ENCODE peak calls at places on chromosomes 5 and 9, in six cellular contexts. U is thyroid gland, F is H9, A is breast epithelium, W is fibroblast of lung, D is testis. O is an unnamed sample. For H3K27me3 and H3K4me1, the result is how much of the 10 kb centered on the place peaks cover.

GRCh38 chr9:70412678-70413426 is 1.6 kb downstream of the KLF9 start:
- DNase-seq in U (peak), F (peak), A (peak), W (peak), D (peak), O (peak)

GRCh38 chr9:107007361-107007760 is 144.4 kb downstream of the ZNF462 start:
- DNase-seq in U (no peak), F (no peak), A (no peak), W (no peak), D (no peak), O (no peak)

GRCh38 chr9:121340676-121341392 is 29.2 kb downstream of the STOM start:
- DNase-seq in U (no peak), F (no peak), A (no peak), W (no peak), D (no peak), O (no peak)

GRCh38 chr5:130571076-130571475 is 594.0 kb downstream of the HINT1 start:
- DNase-seq in U (no peak), F (no peak), A (no peak), W (no peak), D (no peak), O (no peak)

GRCh38 chr9:128685022-128685332 is 4.0 kb upstream of the SET start:
- DNase-seq in U (no peak), F (no peak), A (no peak), W (no peak), D (no peak), O (no peak)

GRCh38 chr5:114055318-114055788 is 306.5 kb upstream of the KCNN2 start:
- DNase-seq in U (peak), F (peak), A (no peak), W (peak), D (peak), O (peak)

GRCh38 chr5:164013077-164013670 is 507.8 kb downstream of the MAT2B start:
- DNase-seq in U (peak), F (peak), A (no peak), W (peak), D (peak), O (no peak)

GRCh38 chr9:108813951-108814601 is 41.7 kb downstream of the ACTL7B start:
- DNase-seq in U (no peak), F (peak), A (no peak), W (peak), D (no peak), O (no peak)

GRCh38 chr9:101486693-101487442 is 46.8 kb upstream of the RNF20 start:
- DNase-seq in U (peak), F (peak), A (no peak), W (peak), D (peak), O (peak)

GRCh38 chr5:15007549-15008142 is 136.1 kb upstream of the ANKH start:
- DNase-seq in U (no peak), F (no peak), A (no peak), W (no peak), D (no peak), O (no peak)

GRCh38 chr5:17221843-17222614 is 4.6 kb downstream of the BASP1 start:
- DNase-seq in U (peak), F (no peak), A (no peak), W (peak), D (no peak), O (no peak)

GRCh38 chr9:84101892-84102632 is 121.5 kb downstream of the RMI1 start:
- DNase-seq in U (no peak), F (no peak), A (no peak), W (no peak), D (no peak), O (no peak)

GRCh38 chr9:115254217-115254616 is 136.3 kb upstream of the TNC start:
- DNase-seq in U (no peak), F (no peak), A (no peak), W (no peak), D (no peak), O (no peak)

GRCh38 chr9:13534006-13534405 is 254.5 kb upstream of the MPDZ start:
- DNase-seq in U (no peak), F (no peak), A (no peak), W (peak), D (no peak), O (no peak)

GRCh38 chr5:65828507-65828906 is 97.9 kb upstream of the ERBIN start:
- DNase-seq in U (no peak), F (no peak), A (no peak), W (peak), D (no peak), O (no peak)

GRCh38 chr5:132493241-132493640 is 2.7 kb upstream of the IRF1 start:
- DNase-seq in U (no peak), F (no peak), A (peak), W (no peak), D (no peak), O (peak)

GRCh38 chr5:96984506-96985192 is 48.8 kb downstream of the LNPEP start:
- DNase-seq in U (no peak), F (no peak), A (no peak), W (peak), D (no peak), O (no peak)

GRCh38 chr5:59587489-59588337 is 305.8 kb downstream of the PDE4D start:
- DNase-seq in U (peak), F (peak), A (no peak), W (peak), D (peak), O (peak)

GRCh38 chr5:124527220-124527991 is 219.0 kb downstream of the ZNF608 start:
- DNase-seq in U (peak), F (no peak), A (no peak), W (peak), D (no peak), O (no peak)

GRCh38 chr5:38008198-38008597 is 168.4 kb upstream of the GDNF start:
- DNase-seq in U (no peak), F (no peak), A (no peak), W (no peak), D (no peak), O (no peak)

GRCh38 chr5:1409386-1410110 is 35.7 kb downstream of the SLC6A3 start:
- DNase-seq in U (peak), F (peak), A (no peak), W (peak), D (no peak), O (peak)

GRCh38 chr5:151155149-151155776 is 2.3 kb downstream of the ANXA6 start:
- DNase-seq in U (no peak), F (no peak), A (no peak), W (peak), D (no peak), O (no peak)

GRCh38 chr5:135322271-135322670 is 76.8 kb downstream of the MACROH2A1 start:
- DNase-seq in U (no peak), F (peak), A (no peak), W (no peak), D (no peak), O (no peak)

GRCh38 chr9:105373723-105374122 is 74.1 kb upstream of the FSD1L start:
- DNase-seq in U (no peak), F (no peak), A (no peak), W (no peak), D (no peak), O (no peak)

GRCh38 chr9:10251490-10251889 is 361.3 kb downstream of the PTPRD start:
- DNase-seq in U (no peak), F (no peak), A (no peak), W (peak), D (no peak), O (no peak)

GRCh38 chr5:98769006-98769255 is 4.5 kb upstream of the RGMB start:
- DNase-seq in U (peak), F (no peak), A (no peak), W (no peak), D (no peak), O (peak)

GRCh38 chr5:116539222-116539621 is 35.4 kb downstream of the SEMA6A start:
- DNase-seq in U (no peak), F (no peak), A (no peak), W (no peak), D (no peak), O (no peak)
- H3K27me3 ChIP-seq in U (under half), F (under half), A (under half), W (under half), D (under half), O (under half)

DNA sequence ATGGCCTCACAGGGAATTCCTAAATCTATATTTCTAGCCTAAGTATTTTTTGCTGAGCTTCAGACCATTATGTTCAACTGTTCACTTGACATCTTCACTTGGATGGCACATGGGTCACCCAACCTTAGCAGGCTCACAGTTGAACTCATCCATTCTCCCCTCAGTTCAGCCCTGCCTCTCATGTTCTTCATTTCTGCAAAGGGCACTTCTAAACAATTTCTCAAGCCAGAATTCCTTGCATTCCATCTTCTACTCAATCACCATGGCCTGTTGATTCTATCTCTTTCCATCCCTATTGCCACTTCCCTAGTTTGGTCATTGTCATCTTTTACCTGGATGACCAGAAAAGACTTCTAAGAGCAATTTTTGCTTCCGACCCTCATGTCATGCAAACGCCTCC is 7.3 kb upstream of the RGS3 start:
- DNase-seq in U (peak), F (no peak), A (no peak), W (peak), D (no peak), O (no peak)
- H3K27ac ChIP-seq in U (peak), F (no peak), A (peak), W (no peak), D (peak), O (peak)

DNA sequence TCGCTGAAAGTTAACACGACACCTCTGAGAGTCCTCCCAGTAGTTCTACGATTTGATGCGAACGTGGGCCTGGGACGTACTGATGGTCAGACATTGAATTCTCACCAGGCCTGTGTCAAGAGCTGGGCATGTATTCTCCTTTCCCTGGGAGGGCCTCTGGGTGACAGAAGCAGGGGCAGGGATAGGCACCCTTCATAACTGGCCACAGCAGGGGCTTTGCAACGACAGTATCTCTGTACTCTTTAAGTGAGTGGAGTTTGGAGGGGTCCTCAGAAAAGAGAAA is 15.5 kb upstream of the COL5A1 start:
- DNase-seq in U (no peak), F (peak), A (no peak), W (no peak), D (no peak), O (no peak)
- H3K4me1 ChIP-seq in U (under half), F (under half), A (under half), W (under half), D (under half), O (under half)

GRCh38 chr9:127336086-127336485 is 60.9 kb upstream of the SLC2A8 start:
- DNase-seq in U (no peak), F (no peak), A (no peak), W (peak), D (no peak), O (no peak)

GRCh38 chr9:127336708-127337352 is 60.1 kb upstream of the SLC2A8 start:
- DNase-seq in U (peak), F (no peak), A (peak), W (peak), D (peak), O (peak)

GRCh38 chr9:127330501-127330900 is 65.9 kb downstream of the GARNL3 start:
- DNase-seq in U (no peak), F (no peak), A (no peak), W (no peak), D (no peak), O (no peak)

GRCh38 chr9:127333326-127334064 is 63.5 kb upstream of the SLC2A8 start:
- DNase-seq in U (no peak), F (no peak), A (no peak), W (no peak), D (peak), O (no peak)
- H3K27me3 ChIP-seq in U (under half), F (under half), A (under half), W (under half), D (under half), O (under half)

DNA sequence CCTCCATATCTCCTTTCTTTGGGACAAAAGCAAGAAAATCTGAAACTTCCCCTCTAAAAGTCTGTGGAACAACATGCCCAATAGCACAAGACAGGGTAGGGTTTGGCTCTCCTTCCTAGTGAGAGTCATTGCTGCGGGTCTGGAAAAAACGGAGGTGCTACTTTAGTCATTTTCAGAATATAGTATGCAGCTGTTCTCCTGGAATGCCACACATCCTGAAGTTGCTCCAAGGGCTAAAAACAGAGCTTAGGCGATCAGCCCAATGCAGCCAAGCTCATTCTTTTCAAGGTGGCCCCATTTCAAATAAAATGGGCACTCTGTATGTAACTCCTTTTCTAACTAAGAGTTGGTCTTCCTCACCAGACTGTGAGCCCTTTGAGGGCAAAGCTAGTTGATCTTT is 39.5 kb upstream of the MYOT start:
- DNase-seq in U (no peak), F (no peak), A (no peak), W (no peak), D (no peak), O (peak)
- H3K27ac ChIP-seq in U (no peak), F (no peak), A (no peak), W (no peak), D (no peak), O (peak)

GRCh38 chr5:64766105-64766504 is 2.4 kb downstream of the SREK1IP1 start:
- DNase-seq in U (no peak), F (no peak), A (no peak), W (peak), D (no peak), O (no peak)

GRCh38 chr5:64769856-64770255 is 1.1 kb downstream of the CWC27 start:
- DNase-seq in U (no peak), F (no peak), A (no peak), W (no peak), D (no peak), O (no peak)

GRCh38 chr5:64766934-64767333 is 1.6 kb downstream of the SREK1IP1 start:
- DNase-seq in U (no peak), F (no peak), A (no peak), W (no peak), D (no peak), O (no peak)

GRCh38 chr5:64767959-64768357 is 533 bp downstream of the SREK1IP1 start:
- DNase-seq in U (peak), F (peak), A (no peak), W (peak), D (peak), O (no peak)

GRCh38 chr5:64768358-64769312 is at the start of the genes CWC27 and SREK1IP1:
- DNase-seq in U (peak), F (peak), A (peak), W (peak), D (peak), O (peak)
- H3K4me1 ChIP-seq in U (under half), F (under half), A (under half), W (under half), D (under half), O (under half)

GRCh38 chr9:68703672-68704071 is 1.4 kb upstream of the PIP5K1B start:
- DNase-seq in U (no peak), F (no peak), A (no peak), W (no peak), D (no peak), O (no peak)
- H3K27me3 ChIP-seq in U (under half), F (under half), A (under half), W (under half), D (under half), O (under half)

GRCh38 chr9:14780251-14780650 is 57.7 kb upstream of the CER1 start:
- DNase-seq in U (no peak), F (no peak), A (no peak), W (no peak), D (no peak), O (no peak)
- H3K27ac ChIP-seq in U (no peak), F (no peak), A (no peak), W (no peak), D (no peak), O (no peak)

GRCh38 chr9:4509590-4509984 is 19.3 kb downstream of the SLC1A1 start:
- DNase-seq in U (no peak), F (no peak), A (no peak), W (no peak), D (no peak), O (no peak)
- H3K4me1 ChIP-seq in U (under half), F (under half), A (under half), W (under half), D (under half), O (under half)

DNA sequence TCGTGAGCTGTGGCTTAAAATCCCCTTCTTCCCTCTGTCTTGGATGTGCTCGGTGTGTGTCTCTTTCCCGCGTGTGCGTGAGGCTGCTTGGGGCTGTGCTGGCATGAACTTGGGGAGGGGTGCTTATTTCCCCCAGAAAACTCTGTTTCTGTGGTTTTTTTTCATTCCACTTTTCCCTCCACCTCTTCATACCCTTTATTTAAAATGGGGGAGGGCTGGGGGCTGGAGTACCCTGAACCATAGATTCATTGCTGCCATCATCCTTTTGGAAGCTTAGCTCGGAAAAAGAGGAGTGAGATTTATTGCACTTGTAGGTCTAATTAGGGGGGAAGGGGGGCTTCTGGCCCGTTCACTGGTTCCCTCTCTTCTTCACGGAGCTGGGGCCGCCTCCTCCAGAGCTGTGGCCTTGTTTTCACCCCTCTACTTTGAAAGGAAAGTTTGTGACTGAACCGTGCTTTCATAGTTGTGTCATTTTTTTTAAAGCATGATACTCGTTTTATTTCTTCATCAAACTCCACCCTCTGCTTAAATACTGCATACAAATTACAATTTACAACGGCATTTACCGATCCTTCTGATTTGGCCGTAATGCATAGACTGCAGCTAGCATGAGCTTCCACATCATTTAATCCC is 2.8 kb downstream of the NR2F1 start:
- DNase-seq in U (no peak), F (no peak), A (no peak), W (peak), D (no peak), O (no peak)
- H3K27me3 ChIP-seq in U (under half), F (half or more), A (under half), W (under half), D (under half), O (half or more)

O was measured in heart left ventricle.